ENCODE peak calls at places on chromosomes 6 and 20, in six cellular contexts. One of them, this sample, is unnamed.

GRCh38 chr6:25315194-25315593 is 36.0 kb downstream of the CARMIL1 start:
- DNase-seq in GM23338: peak; percentile 70
- DNase-seq in stimulated activated CD4-positive, alpha-beta T cell treated with anti-CD3 and anti-CD28 coated beads, TNF-alpha, amount 100 ng/mL, for 1 hour: no peak
- DNase-seq in activated T-cell treated with anti-CD3 and anti-CD28 coated beads for 48 hours: no peak
- DNase-seq in brain microvascular endothelial cell: no peak
- DNase-seq in upper lobe of right lung: no peak
- DNase-seq in this sample: no peak

GRCh38 chr6:79868098-79868722 is 79.1 kb downstream of the ELOVL4 start:
- DNase-seq in activated T-cell treated with anti-CD3 and anti-CD28 coated beads for 48 hours: no peak
- DNase-seq in upper lobe of right lung: no peak
- DNase-seq in stimulated activated CD4-positive, alpha-beta T cell treated with anti-CD3 and anti-CD28 coated beads, TNF-alpha, amount 100 ng/mL, for 1 hour: no peak
- DNase-seq in GM23338: peak; percentile 95
- DNase-seq in brain microvascular endothelial cell: peak; percentile 65
- DNase-seq in this sample: peak; percentile 40

GRCh38 chr20:53866787-53867740 is 203.3 kb downstream of the BCAS1 start:
- DNase-seq in stimulated activated CD4-positive, alpha-beta T cell treated with anti-CD3 and anti-CD28 coated beads, TNF-alpha, amount 100 ng/mL, for 1 hour: no peak
- DNase-seq in brain microvascular endothelial cell: no peak
- DNase-seq in upper lobe of right lung: no peak
- DNase-seq in activated T-cell treated with anti-CD3 and anti-CD28 coated beads for 48 hours: no peak
- DNase-seq in GM23338: peak; percentile 50
- DNase-seq in this sample: no peak

GRCh38 chr6:1554881-1555569 is 54.7 kb upstream of the FOXC1 start:
- DNase-seq in brain microvascular endothelial cell: peak; percentile 42
- DNase-seq in upper lobe of right lung: peak; percentile 88
- DNase-seq in activated T-cell treated with anti-CD3 and anti-CD28 coated beads for 48 hours: peak; percentile 78
- DNase-seq in stimulated activated CD4-positive, alpha-beta T cell treated with anti-CD3 and anti-CD28 coated beads, TNF-alpha, amount 100 ng/mL, for 1 hour: peak; percentile 25
- DNase-seq in GM23338: peak; percentile 65
- DNase-seq in this sample: peak; percentile 78

GRCh38 chr20:64176548-64177419 is 12.5 kb downstream of the MYT1 start:
- DNase-seq in GM23338: peak; percentile 30
- DNase-seq in brain microvascular endothelial cell: no peak
- DNase-seq in stimulated activated CD4-positive, alpha-beta T cell treated with anti-CD3 and anti-CD28 coated beads, TNF-alpha, amount 100 ng/mL, for 1 hour: no peak
- DNase-seq in upper lobe of right lung: no peak
- DNase-seq in activated T-cell treated with anti-CD3 and anti-CD28 coated beads for 48 hours: no peak
- DNase-seq in this sample: no peak

GRCh38 chr6:4281341-4282293 is 146.2 kb upstream of the ECI2 start:
- DNase-seq in brain microvascular endothelial cell: peak; percentile 39
- DNase-seq in stimulated activated CD4-positive, alpha-beta T cell treated with anti-CD3 and anti-CD28 coated beads, TNF-alpha, amount 100 ng/mL, for 1 hour: no peak
- DNase-seq in GM23338: peak; percentile 85
- DNase-seq in upper lobe of right lung: peak; percentile 76
- DNase-seq in activated T-cell treated with anti-CD3 and anti-CD28 coated beads for 48 hours: peak; percentile 23
- DNase-seq in this sample: peak; percentile 52

GRCh38 chr6:41288025-41288777 is 1.7 kb upstream of the TREM1 start:
- DNase-seq in upper lobe of right lung: no peak
- DNase-seq in stimulated activated CD4-positive, alpha-beta T cell treated with anti-CD3 and anti-CD28 coated beads, TNF-alpha, amount 100 ng/mL, for 1 hour: no peak
- DNase-seq in brain microvascular endothelial cell: no peak
- DNase-seq in GM23338: no peak
- DNase-seq in activated T-cell treated with anti-CD3 and anti-CD28 coated beads for 48 hours: no peak
- DNase-seq in this sample: no peak

GRCh38 chr20:10898555-10898954 is 224.8 kb upstream of the JAG1 start:
- DNase-seq in GM23338: no peak
- DNase-seq in brain microvascular endothelial cell: peak; percentile 10
- DNase-seq in activated T-cell treated with anti-CD3 and anti-CD28 coated beads for 48 hours: no peak
- DNase-seq in stimulated activated CD4-positive, alpha-beta T cell treated with anti-CD3 and anti-CD28 coated beads, TNF-alpha, amount 100 ng/mL, for 1 hour: no peak
- DNase-seq in upper lobe of right lung: no peak
- DNase-seq in this sample: no peak

GRCh38 chr6:135568366-135568765 is 70.8 kb upstream of the AHI1 start:
- DNase-seq in stimulated activated CD4-positive, alpha-beta T cell treated with anti-CD3 and anti-CD28 coated beads, TNF-alpha, amount 100 ng/mL, for 1 hour: no peak
- DNase-seq in GM23338: no peak
- DNase-seq in activated T-cell treated with anti-CD3 and anti-CD28 coated beads for 48 hours: peak; percentile 19
- DNase-seq in upper lobe of right lung: no peak
- DNase-seq in brain microvascular endothelial cell: peak; percentile 97
- DNase-seq in this sample: no peak

GRCh38 chr6:36755435-36756348 is 58.1 kb downstream of the RAB44 start:
- DNase-seq in upper lobe of right lung: no peak
- DNase-seq in brain microvascular endothelial cell: peak; percentile 64
- DNase-seq in stimulated activated CD4-positive, alpha-beta T cell treated with anti-CD3 and anti-CD28 coated beads, TNF-alpha, amount 100 ng/mL, for 1 hour: peak; percentile 47
- DNase-seq in activated T-cell treated with anti-CD3 and anti-CD28 coated beads for 48 hours: peak; percentile 65
- DNase-seq in GM23338: no peak
- DNase-seq in this sample: peak; percentile 78

GRCh38 chr6:100300221-100300736 is 164.4 kb downstream of the SIM1 start:
- DNase-seq in stimulated activated CD4-positive, alpha-beta T cell treated with anti-CD3 and anti-CD28 coated beads, TNF-alpha, amount 100 ng/mL, for 1 hour: no peak
- DNase-seq in upper lobe of right lung: no peak
- DNase-seq in brain microvascular endothelial cell: peak; percentile 94
- DNase-seq in activated T-cell treated with anti-CD3 and anti-CD28 coated beads for 48 hours: no peak
- DNase-seq in GM23338: no peak
- DNase-seq in this sample: no peak

GRCh38 chr6:90080876-90081464 is 186.7 kb downstream of the GJA10 start:
- DNase-seq in activated T-cell treated with anti-CD3 and anti-CD28 coated beads for 48 hours: peak; percentile 73
- DNase-seq in brain microvascular endothelial cell: no peak
- DNase-seq in stimulated activated CD4-positive, alpha-beta T cell treated with anti-CD3 and anti-CD28 coated beads, TNF-alpha, amount 100 ng/mL, for 1 hour: peak; percentile 35
- DNase-seq in GM23338: no peak
- DNase-seq in upper lobe of right lung: no peak
- DNase-seq in this sample: peak; percentile 80

GRCh38 chr6:56938634-56939294 is 16.1 kb upstream of the BEND6 start:
- DNase-seq in stimulated activated CD4-positive, alpha-beta T cell treated with anti-CD3 and anti-CD28 coated beads, TNF-alpha, amount 100 ng/mL, for 1 hour: no peak
- DNase-seq in brain microvascular endothelial cell: peak; percentile 95
- DNase-seq in activated T-cell treated with anti-CD3 and anti-CD28 coated beads for 48 hours: no peak
- DNase-seq in GM23338: no peak
- DNase-seq in upper lobe of right lung: no peak
- DNase-seq in this sample: no peak

GRCh38 chr20:63394635-63395455 is 33.7 kb upstream of the CHRNA4 start:
- DNase-seq in brain microvascular endothelial cell: no peak
- DNase-seq in upper lobe of right lung: no peak
- DNase-seq in stimulated activated CD4-positive, alpha-beta T cell treated with anti-CD3 and anti-CD28 coated beads, TNF-alpha, amount 100 ng/mL, for 1 hour: no peak
- DNase-seq in activated T-cell treated with anti-CD3 and anti-CD28 coated beads for 48 hours: no peak
- DNase-seq in GM23338: no peak
- DNase-seq in this sample: no peak